ENCODE peak calls at places on chromosome 1, in five cellular contexts. H, L, G, D and X are unnamed samples.

GRCh38 chr1:61776091-61776490 is 33.8 kb downstream of the PATJ start:
- DNase-seq in H (no peak), L (no peak), G (no peak), D (no peak), X (no peak)

GRCh38 chr1:98110674-98111073 is 189.8 kb upstream of the DPYD start:
- DNase-seq in H (peak), L (no peak), G (peak), D (no peak), X (no peak)

GRCh38 chr1:89633745-89634625 is 1.1 kb downstream of the LRRC8C start:
- DNase-seq in H (peak), L (no peak), G (peak), D (no peak), X (no peak)

GRCh38 chr1:223411309-223411708 is 18.1 kb downstream of the CCDC185 start:
- DNase-seq in H (peak), L (no peak), G (peak), D (no peak), X (no peak)

GRCh38 chr1:107936498-107937481 is 28.2 kb downstream of the VAV3 start:
- DNase-seq in H (peak), L (peak), G (peak), D (no peak), X (no peak)

GRCh38 chr1:85607126-85607912 is 26.8 kb downstream of the CCN1 start:
- DNase-seq in H (peak), L (peak), G (peak), D (peak), X (no peak)

GRCh38 chr1:65059930-65060538 is 88.0 kb upstream of the AK4 start:
- DNase-seq in H (peak), L (no peak), G (no peak), D (no peak), X (no peak)

GRCh38 chr1:87956072-87956471 is 627.4 kb downstream of the LMO4 start:
- DNase-seq in H (peak), L (peak), G (peak), D (no peak), X (no peak)

GRCh38 chr1:57503337-57503736 is 79.5 kb upstream of the DAB1 start:
- DNase-seq in H (no peak), L (no peak), G (no peak), D (no peak), X (no peak)

GRCh38 chr1:65469889-65470340 is 49.4 kb downstream of the LEPR start:
- DNase-seq in H (peak), L (peak), G (no peak), D (no peak), X (no peak)

GRCh38 chr1:41239988-41240610 is 2.0 kb downstream of the SCMH1 start:
- DNase-seq in H (peak), L (peak), G (peak), D (peak), X (no peak)

GRCh38 chr1:150507912-150508864 is at the start of gene ECM1:
- DNase-seq in H (peak), L (peak), G (peak), D (peak), X (no peak)

GRCh38 chr1:202160377-202160940 is at the start of gene PTPN7:
- DNase-seq in H (no peak), L (no peak), G (no peak), D (no peak), X (peak)

GRCh38 chr1:71049951-71050598 is 2.5 kb upstream of the PTGER3 start:
- DNase-seq in H (peak), L (peak), G (peak), D (peak), X (no peak)

GRCh38 chr1:183030053-183030452 is 6.8 kb downstream of the LAMC1 start:
- DNase-seq in H (peak), L (peak), G (no peak), D (peak), X (no peak)

GRCh38 chr1:3318329-3318728 is 136.1 kb upstream of the ARHGEF16 start:
- DNase-seq in H (no peak), L (no peak), G (no peak), D (no peak), X (no peak)

GRCh38 chr1:68338107-68338506 is 105.8 kb upstream of the WLS start:
- DNase-seq in H (no peak), L (no peak), G (no peak), D (no peak), X (no peak)

GRCh38 chr1:1290238-1290731 is 10.0 kb downstream of the SCNN1D start:
- DNase-seq in H (peak), L (peak), G (no peak), D (peak), X (no peak)

GRCh38 chr1:234214129-234214910 is 158.9 kb upstream of the COA6 start:
- DNase-seq in H (no peak), L (no peak), G (no peak), D (peak), X (no peak)
- TF ChIP-seq CTCF in H (no peak), L (no peak), G (no peak), D (no peak), X (no peak)

GRCh38 chr1:228341814-228342626 is 64.6 kb downstream of the TRIM11 start:
- DNase-seq in H (no peak), L (no peak), G (no peak), D (no peak), X (no peak)

GRCh38 chr1:228339766-228340685 is 66.6 kb downstream of the TRIM11 start:
- DNase-seq in H (no peak), L (no peak), G (no peak), D (no peak), X (no peak)

GRCh38 chr1:228339059-228339704 is 67.5 kb downstream of the TRIM11 start:
- DNase-seq in H (no peak), L (no peak), G (no peak), D (no peak), X (no peak)

GRCh38 chr1:228341450-228341813 is 65.2 kb downstream of the TRIM11 start:
- DNase-seq in H (no peak), L (no peak), G (no peak), D (no peak), X (no peak)

DNA sequence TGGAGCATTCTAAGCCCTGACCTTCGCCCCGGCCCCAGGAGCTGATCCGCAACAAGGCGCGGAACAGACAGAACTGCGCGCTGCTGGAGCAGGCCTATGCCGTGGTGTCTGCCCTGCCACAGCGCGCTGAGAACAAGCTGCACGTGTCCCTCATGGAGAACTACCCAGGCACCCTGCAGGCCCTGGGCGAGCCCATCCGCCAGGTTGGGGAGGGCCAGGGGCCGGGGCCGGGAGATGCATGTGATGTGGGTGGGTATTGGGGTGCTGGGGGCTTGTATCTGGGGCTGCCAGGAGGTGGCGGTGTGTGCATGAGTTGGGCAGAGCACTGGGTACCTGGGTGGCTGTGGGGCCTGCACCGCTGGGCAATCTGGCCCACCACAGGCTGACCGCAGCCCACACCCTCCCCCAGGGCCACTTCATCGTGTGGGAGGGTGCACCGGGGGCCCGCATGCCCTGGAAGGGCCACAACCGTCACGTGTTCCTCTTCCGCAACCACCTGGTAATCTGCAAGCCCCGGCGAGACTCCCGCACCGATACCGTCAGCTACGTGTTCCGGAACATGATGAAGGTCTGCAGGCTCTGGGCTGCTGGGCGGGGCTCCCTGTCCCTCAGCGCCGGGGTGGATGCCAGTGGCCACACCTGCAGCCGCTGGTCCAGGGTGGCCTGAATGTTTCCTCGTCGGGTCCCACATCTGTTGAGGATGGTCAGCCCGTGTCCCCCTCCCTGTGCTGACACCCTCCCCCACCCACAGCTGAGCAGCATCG is 65.8 kb downstream of the TRIM11 start:
- DNase-seq in H (peak), L (no peak), G (no peak), D (peak), X (no peak)
- TF ChIP-seq CTCF in H (peak), L (no peak), G (peak), D (peak), X (no peak)

GRCh38 chr1:96236156-96236739 is 485.3 kb upstream of the PTBP2 start:
- DNase-seq in H (peak), L (peak), G (peak), D (peak), X (no peak)
- TF ChIP-seq CTCF in H (peak), L (peak), G (peak), D (peak), X (no peak)

GRCh38 chr1:111903858-111904449 is 85.5 kb downstream of the KCND3 start:
- DNase-seq in H (no peak), L (no peak), G (no peak), D (no peak), X (no peak)

GRCh38 chr1:111903148-111903857 is 86.2 kb downstream of the KCND3 start:
- DNase-seq in H (no peak), L (no peak), G (no peak), D (no peak), X (no peak)

GRCh38 chr1:111906111-111906510 is 83.4 kb downstream of the KCND3 start:
- DNase-seq in H (no peak), L (no peak), G (no peak), D (no peak), X (no peak)

GRCh38 chr1:111906816-111907215 is 82.7 kb downstream of the KCND3 start:
- DNase-seq in H (no peak), L (no peak), G (no peak), D (no peak), X (no peak)

GRCh38 chr1:111904478-111905218 is 84.8 kb downstream of the KCND3 start:
- DNase-seq in H (no peak), L (no peak), G (no peak), D (no peak), X (no peak)
- TF ChIP-seq CTCF in H (no peak), L (no peak), G (no peak), D (no peak), X (no peak)

GRCh38 chr1:153355445-153356071 is 2.1 kb upstream of the S100A9 start:
- DNase-seq in H (peak), L (peak), G (peak), D (peak), X (no peak)
- TF ChIP-seq CTCF in H (peak), L (peak), G (peak), D (peak), X (no peak)

GRCh38 chr1:151790071-151790939 is at the start of gene TDRKH:
- DNase-seq in H (peak), L (peak), G (peak), D (peak), X (peak)
- TF ChIP-seq CTCF in H (no peak), L (peak), G (peak), D (peak), X (no peak)

DNA sequence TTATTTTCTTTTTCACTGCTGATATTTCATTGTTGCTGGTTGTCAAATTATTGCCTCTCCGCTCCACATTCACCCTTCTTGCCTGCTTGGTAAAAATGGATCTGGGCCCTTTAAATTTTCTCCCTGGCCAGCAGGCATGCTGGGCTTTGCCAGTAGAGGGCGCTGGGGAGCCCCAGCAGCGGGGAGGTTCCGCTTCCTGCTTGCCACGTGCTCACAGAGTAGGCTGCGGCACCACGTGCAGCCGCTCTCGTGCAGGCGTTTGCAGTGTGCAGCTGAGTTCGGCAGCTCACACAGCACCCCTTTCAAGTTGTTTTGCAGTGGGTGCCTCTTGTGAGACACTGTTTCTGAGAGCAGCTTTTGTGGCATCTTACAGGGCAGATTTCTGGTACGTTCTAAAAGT is at the start of gene ACTL8:
- DNase-seq in H (no peak), L (no peak), G (no peak), D (peak), X (no peak)
- TF ChIP-seq CTCF in H (peak), L (peak), G (peak), D (peak), X (no peak)

GRCh38 chr1:154856049-154856448 is 14.0 kb downstream of the KCNN3 start:
- DNase-seq in H (no peak), L (no peak), G (no peak), D (no peak), X (no peak)
- TF ChIP-seq CTCF in H (no peak), L (no peak), G (no peak), D (no peak), X (no peak)

DNA sequence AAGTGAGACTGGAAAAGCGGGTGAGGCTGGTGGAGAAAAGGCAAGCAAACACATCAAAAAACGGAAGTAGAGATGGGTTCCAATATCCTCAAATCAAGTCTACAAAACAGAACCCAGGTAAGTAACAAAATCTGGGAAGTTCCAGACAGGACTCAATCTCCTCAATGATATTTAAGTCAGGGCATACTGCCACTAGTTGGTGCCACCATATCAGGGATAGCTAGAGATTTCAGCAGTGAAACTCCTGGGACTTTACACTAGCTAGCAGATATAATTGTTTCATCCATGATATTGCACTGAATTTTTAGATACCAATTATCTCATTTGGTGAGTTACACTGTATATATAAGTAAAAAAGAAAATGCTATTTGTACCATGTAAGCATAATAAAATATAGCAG is 52.0 kb downstream of the EYA3 start:
- DNase-seq in H (no peak), L (no peak), G (no peak), D (no peak), X (no peak)
- TF ChIP-seq CTCF in H (no peak), L (peak), G (peak), D (no peak), X (no peak)

GRCh38 chr1:162396201-162396906 is 14.8 kb downstream of the C1orf226 start:
- DNase-seq in H (no peak), L (no peak), G (no peak), D (no peak), X (no peak)
- TF ChIP-seq CTCF in H (no peak), L (no peak), G (no peak), D (no peak), X (no peak)